ENCODE peak calls at places on chromosomes 4 and X, in four cellular contexts. One of them, this sample, is unnamed.

GRCh38 chr4:3372933-3373465 is 68.8 kb upstream of the HGFAC start:
- DNase-seq in cardiac muscle cell: no peak
- DNase-seq in progenitor cell of endocrine pancreas: no peak
- DNase-seq in AG08396: peak
- DNase-seq in this sample: no peak

GRCh38 chr4:134936014-134936413 is 734.4 kb upstream of the PABPC4L start:
- DNase-seq in progenitor cell of endocrine pancreas: no peak
- DNase-seq in AG08396: no peak
- DNase-seq in cardiac muscle cell: no peak
- DNase-seq in this sample: no peak

GRCh38 chr4:188976644-188977115 is 837.4 kb downstream of the TRIML1 start:
- DNase-seq in progenitor cell of endocrine pancreas: no peak
- DNase-seq in AG08396: no peak
- DNase-seq in cardiac muscle cell: no peak
- DNase-seq in this sample: peak

GRCh38 chrX:56812515-56813105 is 83.6 kb downstream of the NBDY start:
- DNase-seq in AG08396: no peak
- DNase-seq in progenitor cell of endocrine pancreas: no peak
- DNase-seq in cardiac muscle cell: peak
- DNase-seq in this sample: no peak

GRCh38 chr4:152936446-152937279 is 540 bp downstream of the FHDC1 start:
- DNase-seq in progenitor cell of endocrine pancreas: peak
- DNase-seq in AG08396: peak
- DNase-seq in cardiac muscle cell: no peak
- DNase-seq in this sample: no peak

GRCh38 chr4:90798948-90799347 is 671.8 kb downstream of the CCSER1 start:
- DNase-seq in cardiac muscle cell: no peak
- DNase-seq in AG08396: no peak
- DNase-seq in progenitor cell of endocrine pancreas: no peak
- DNase-seq in this sample: no peak

GRCh38 chr4:7403001-7403400 is 31.7 kb downstream of the PSAPL1 start:
- DNase-seq in progenitor cell of endocrine pancreas: no peak
- DNase-seq in AG08396: no peak
- DNase-seq in cardiac muscle cell: no peak
- DNase-seq in this sample: no peak

GRCh38 chr4:130896920-130897319 is 1801.0 kb downstream of the C4orf33 start:
- DNase-seq in progenitor cell of endocrine pancreas: no peak
- DNase-seq in AG08396: no peak
- DNase-seq in cardiac muscle cell: no peak
- DNase-seq in this sample: no peak

GRCh38 chr4:158016511-158016910 is 156.3 kb downstream of the GASK1B start:
- DNase-seq in progenitor cell of endocrine pancreas: no peak
- DNase-seq in cardiac muscle cell: peak
- DNase-seq in AG08396: no peak
- DNase-seq in this sample: no peak

GRCh38 chr4:137664416-137664815 is 132.1 kb upstream of the PCDH18 start:
- DNase-seq in AG08396: no peak
- DNase-seq in cardiac muscle cell: peak
- DNase-seq in progenitor cell of endocrine pancreas: no peak
- DNase-seq in this sample: no peak

GRCh38 chr4:70747874-70748273 is 26.1 kb downstream of the RUFY3 start:
- DNase-seq in progenitor cell of endocrine pancreas: no peak
- DNase-seq in AG08396: no peak
- DNase-seq in cardiac muscle cell: peak
- DNase-seq in this sample: no peak

GRCh38 chr4:139557506-139558110 is 1.6 kb upstream of the SETD7 start:
- DNase-seq in cardiac muscle cell: no peak
- DNase-seq in AG08396: no peak
- DNase-seq in progenitor cell of endocrine pancreas: no peak
- DNase-seq in this sample: no peak

This sample was measured in COLO829.